ENCODE peak calls at places on chromosomes 12 and 14, in nine cellular contexts. I, X, W, M, E, L, Z, B and A are unnamed samples.

GRCh38 chr12:109813810-109814416 is 19.3 kb downstream of the TRPV4 start:
- DNase-seq in I (no peak), X (no peak), W (no peak), M (no peak), E (no peak), L (no peak), Z (no peak), B (no peak), A (no peak)

GRCh38 chr12:88600272-88600671 is 20.0 kb upstream of the KITLG start:
- DNase-seq in I (no peak), X (peak; percentile 64), W (no peak), M (no peak), E (no peak), L (peak; percentile 76), Z (peak; percentile 57), B (no peak), A (peak; percentile 6)

GRCh38 chr12:89825591-89826449 is 117.2 kb upstream of the ATP2B1 start:
- DNase-seq in I (no peak), X (no peak), W (no peak), M (peak; percentile 11), E (no peak), L (peak; percentile 64), Z (no peak), B (no peak), A (no peak)

GRCh38 chr14:70942342-70942706 is 35.1 kb downstream of the PCNX1 start:
- DNase-seq in I (no peak), X (no peak), W (no peak), M (no peak), E (no peak), L (no peak), Z (no peak), B (no peak), A (no peak)

GRCh38 chr12:21769311-21769710 is 5.2 kb downstream of the KCNJ8 start:
- DNase-seq in I (no peak), X (no peak), W (no peak), M (no peak), E (no peak), L (no peak), Z (no peak), B (no peak), A (no peak)

GRCh38 chr12:60498656-60499055 is 902.8 kb downstream of the SLC16A7 start:
- DNase-seq in I (no peak), X (no peak), W (no peak), M (no peak), E (no peak), L (no peak), Z (no peak), B (no peak), A (no peak)

GRCh38 chr12:53065470-53065869 is 13.7 kb downstream of the SPRYD3 start:
- DNase-seq in I (no peak), X (no peak), W (peak; percentile 8), M (no peak), E (no peak), L (no peak), Z (no peak), B (no peak), A (no peak)

GRCh38 chr12:45183263-45183662 is 32.6 kb upstream of the ANO6 start:
- DNase-seq in I (no peak), X (peak; percentile 33), W (no peak), M (no peak), E (no peak), L (no peak), Z (no peak), B (no peak), A (no peak)

GRCh38 chr14:103015426-103015825 is 41.9 kb downstream of the CDC42BPB start:
- DNase-seq in I (no peak), X (no peak), W (no peak), M (no peak), E (no peak), L (no peak), Z (no peak), B (no peak), A (no peak)

GRCh38 chr12:95336387-95337067 is 118.9 kb downstream of the VEZT start:
- DNase-seq in I (no peak), X (peak; percentile 77), W (peak; percentile 79), M (peak; percentile 35), E (peak; percentile 75), L (peak; percentile 71), Z (peak; percentile 70), B (peak; percentile 51), A (peak; percentile 52)

GRCh38 chr14:89324501-89325298 is 92.3 kb downstream of the FOXN3 start:
- DNase-seq in I (no peak), X (no peak), W (no peak), M (no peak), E (no peak), L (no peak), Z (no peak), B (no peak), A (no peak)

GRCh38 chr14:38948171-38948570 is 154.9 kb downstream of the SEC23A start:
- DNase-seq in I (no peak), X (no peak), W (no peak), M (no peak), E (peak; percentile 96), L (peak; percentile 92), Z (no peak), B (no peak), A (no peak)

GRCh38 chr14:72060460-72060859 is 128.2 kb downstream of the RGS6 start:
- DNase-seq in I (no peak), X (no peak), W (no peak), M (no peak), E (no peak), L (no peak), Z (no peak), B (no peak), A (no peak)

GRCh38 chr12:76158518-76159321 is 74.2 kb upstream of the NAP1L1 start:
- DNase-seq in I (peak; percentile 15), X (peak; percentile 73), W (peak; percentile 63), M (peak; percentile 71), E (peak; percentile 68), L (peak; percentile 80), Z (peak; percentile 21), B (no peak), A (peak; percentile 79)

GRCh38 chr14:89186850-89187376 is 230.1 kb downstream of the FOXN3 start:
- DNase-seq in I (no peak), X (no peak), W (no peak), M (no peak), E (no peak), L (peak; percentile 20), Z (no peak), B (no peak), A (no peak)

GRCh38 chr12:11609045-11609444 is 40.4 kb upstream of the ETV6 start:
- DNase-seq in I (no peak), X (no peak), W (no peak), M (no peak), E (no peak), L (no peak), Z (no peak), B (no peak), A (no peak)

GRCh38 chr12:97555547-97556200 is 93.1 kb downstream of the RMST start:
- DNase-seq in I (no peak), X (no peak), W (no peak), M (no peak), E (no peak), L (no peak), Z (no peak), B (no peak), A (no peak)

GRCh38 chr12:49024543-49024942 is 6.0 kb upstream of the PRKAG1 start:
- DNase-seq in I (no peak), X (no peak), W (no peak), M (no peak), E (no peak), L (no peak), Z (no peak), B (no peak), A (no peak)

GRCh38 chr14:61420326-61420725 is 98.9 kb downstream of the PRKCH start:
- DNase-seq in I (no peak), X (no peak), W (no peak), M (no peak), E (no peak), L (peak; percentile 92), Z (no peak), B (no peak), A (no peak)

GRCh38 chr12:103676863-103677262 is 89.8 kb downstream of the STAB2 start:
- DNase-seq in I (no peak), X (no peak), W (no peak), M (no peak), E (no peak), L (no peak), Z (no peak), B (no peak), A (no peak)

GRCh38 chr14:74395094-74395493 is 30.9 kb downstream of the SYNDIG1L start:
- DNase-seq in I (no peak), X (no peak), W (no peak), M (no peak), E (no peak), L (no peak), Z (no peak), B (no peak), A (no peak)

GRCh38 chr14:59463773-59464650 is 1.2 kb downstream of the GPR135 start:
- DNase-seq in I (no peak), X (no peak), W (peak; percentile 36), M (no peak), E (peak; percentile 26), L (no peak), Z (no peak), B (no peak), A (no peak)

GRCh38 chr14:69355955-69356321 is 42.2 kb downstream of the ERH start:
- DNase-seq in I (no peak), X (peak; percentile 62), W (no peak), M (no peak), E (no peak), L (peak; percentile 67), Z (no peak), B (no peak), A (no peak)

GRCh38 chr12:67442896-67443295 is 173.7 kb downstream of the CAND1 start:
- DNase-seq in I (no peak), X (no peak), W (no peak), M (no peak), E (no peak), L (no peak), Z (no peak), B (no peak), A (no peak)

GRCh38 chr12:116878567-116879508 is 2.4 kb downstream of the HRK start:
- DNase-seq in I (no peak), X (peak; percentile 53), W (peak; percentile 49), M (peak; percentile 46), E (no peak), L (no peak), Z (no peak), B (no peak), A (no peak)

GRCh38 chr12:86748874-86749273 is 492.7 kb upstream of the MGAT4C start:
- DNase-seq in I (no peak), X (no peak), W (no peak), M (no peak), E (no peak), L (no peak), Z (no peak), B (no peak), A (no peak)

GRCh38 chr12:77130193-77130592 is 64.8 kb upstream of the E2F7 start:
- DNase-seq in I (no peak), X (no peak), W (no peak), M (no peak), E (no peak), L (no peak), Z (no peak), B (no peak), A (no peak)

GRCh38 chr12:95473440-95473946 is 459 bp upstream of the METAP2 start:
- DNase-seq in I (no peak), X (peak; percentile 34), W (no peak), M (peak; percentile 45), E (no peak), L (peak; percentile 50), Z (no peak), B (no peak), A (peak; percentile 43)

GRCh38 chr12:63304844-63305243 is 153.8 kb upstream of the AVPR1A start:
- DNase-seq in I (no peak), X (no peak), W (no peak), M (no peak), E (no peak), L (no peak), Z (no peak), B (no peak), A (no peak)

GRCh38 chr14:72796935-72797334 is 97.0 kb downstream of the DPF3 start:
- DNase-seq in I (no peak), X (no peak), W (peak; percentile 66), M (no peak), E (peak; percentile 51), L (no peak), Z (no peak), B (no peak), A (no peak)

GRCh38 chr12:69511016-69511415 is 40.8 kb downstream of the FRS2 start:
- DNase-seq in I (no peak), X (no peak), W (no peak), M (no peak), E (no peak), L (no peak), Z (no peak), B (no peak), A (no peak)